ENCODE peak calls at places on chromosomes 2 and 18, in seven cellular contexts. One of them, this sample, is unnamed. For H3K4me1, the result is how much of the 10 kb centered on the place peaks cover.

GRCh38 chr18:50161806-50162205 is 33.1 kb downstream of the MYO5B start:
- DNase-seq in stomach: no peak
- DNase-seq in sigmoid colon: no peak
- DNase-seq in heart left ventricle: no peak
- DNase-seq in aorta: no peak
- DNase-seq in right cardiac atrium: no peak
- DNase-seq in tibial nerve: no peak
- DNase-seq in this sample: no peak

GRCh38 chr2:98560256-98560771 is 48.0 kb downstream of the COA5 start:
- DNase-seq in stomach: no peak
- DNase-seq in sigmoid colon: peak
- DNase-seq in heart left ventricle: peak
- DNase-seq in aorta: peak
- DNase-seq in right cardiac atrium: peak
- DNase-seq in tibial nerve: no peak
- DNase-seq in this sample: no peak

GRCh38 chr2:153912798-153913396 is 41.2 kb downstream of the GALNT13 start:
- DNase-seq in stomach: no peak
- DNase-seq in sigmoid colon: no peak
- DNase-seq in heart left ventricle: no peak
- DNase-seq in aorta: no peak
- DNase-seq in right cardiac atrium: no peak
- DNase-seq in tibial nerve: no peak
- DNase-seq in this sample: no peak

GRCh38 chr2:199830531-199830930 is 20.5 kb downstream of the FTCDNL1 start:
- DNase-seq in stomach: no peak
- DNase-seq in sigmoid colon: no peak
- DNase-seq in heart left ventricle: no peak
- DNase-seq in aorta: no peak
- DNase-seq in right cardiac atrium: no peak
- DNase-seq in tibial nerve: no peak
- DNase-seq in this sample: no peak

GRCh38 chr2:105297211-105297610 is 32.3 kb downstream of the TGFBRAP1 start:
- DNase-seq in stomach: peak
- DNase-seq in sigmoid colon: no peak
- DNase-seq in heart left ventricle: no peak
- DNase-seq in aorta: no peak
- DNase-seq in right cardiac atrium: no peak
- DNase-seq in tibial nerve: no peak
- DNase-seq in this sample: no peak

GRCh38 chr18:50579061-50579774 is 19.3 kb downstream of the MAPK4 start:
- DNase-seq in stomach: no peak
- DNase-seq in sigmoid colon: no peak
- DNase-seq in heart left ventricle: peak
- DNase-seq in aorta: no peak
- DNase-seq in right cardiac atrium: no peak
- DNase-seq in tibial nerve: no peak
- DNase-seq in this sample: no peak

GRCh38 chr2:60484080-60484737 is 69.2 kb downstream of the BCL11A start:
- DNase-seq in stomach: no peak
- DNase-seq in sigmoid colon: no peak
- DNase-seq in heart left ventricle: no peak
- DNase-seq in aorta: no peak
- DNase-seq in right cardiac atrium: no peak
- DNase-seq in tibial nerve: no peak
- DNase-seq in this sample: peak

GRCh38 chr2:173625315-173625714 is 270.6 kb downstream of the CDCA7 start:
- DNase-seq in stomach: no peak
- DNase-seq in sigmoid colon: no peak
- DNase-seq in heart left ventricle: no peak
- DNase-seq in aorta: no peak
- DNase-seq in right cardiac atrium: no peak
- DNase-seq in tibial nerve: no peak
- DNase-seq in this sample: no peak

GRCh38 chr18:11047156-11047555 is 102.2 kb downstream of the PIEZO2 start:
- DNase-seq in stomach: no peak
- DNase-seq in sigmoid colon: no peak
- DNase-seq in heart left ventricle: no peak
- DNase-seq in aorta: no peak
- DNase-seq in right cardiac atrium: no peak
- DNase-seq in tibial nerve: no peak
- DNase-seq in this sample: peak

GRCh38 chr18:63603772-63604171 is 16.6 kb downstream of the SERPINB13 start:
- DNase-seq in stomach: no peak
- DNase-seq in sigmoid colon: no peak
- DNase-seq in heart left ventricle: no peak
- DNase-seq in aorta: no peak
- DNase-seq in right cardiac atrium: no peak
- DNase-seq in tibial nerve: no peak
- DNase-seq in this sample: no peak

GRCh38 chr2:1681017-1681318 is 63.3 kb downstream of the PXDN start:
- DNase-seq in stomach: no peak
- DNase-seq in sigmoid colon: peak
- DNase-seq in heart left ventricle: no peak
- DNase-seq in aorta: no peak
- DNase-seq in right cardiac atrium: no peak
- DNase-seq in tibial nerve: no peak
- DNase-seq in this sample: peak

GRCh38 chr2:137676348-137676747 is 287.9 kb upstream of the HNMT start:
- DNase-seq in stomach: no peak
- DNase-seq in sigmoid colon: no peak
- DNase-seq in heart left ventricle: no peak
- DNase-seq in aorta: no peak
- DNase-seq in right cardiac atrium: no peak
- DNase-seq in tibial nerve: no peak
- DNase-seq in this sample: no peak

GRCh38 chr18:12327510-12328178 is 19.6 kb downstream of the TUBB6 start:
- DNase-seq in stomach: peak
- DNase-seq in sigmoid colon: peak
- DNase-seq in heart left ventricle: peak
- DNase-seq in aorta: peak
- DNase-seq in right cardiac atrium: peak
- DNase-seq in tibial nerve: peak
- DNase-seq in this sample: peak

GRCh38 chr2:180130403-180130802 is 123.3 kb upstream of the CWC22 start:
- DNase-seq in stomach: no peak
- DNase-seq in sigmoid colon: no peak
- DNase-seq in heart left ventricle: no peak
- DNase-seq in aorta: no peak
- DNase-seq in right cardiac atrium: no peak
- DNase-seq in tibial nerve: no peak
- DNase-seq in this sample: no peak

GRCh38 chr18:58991127-58991798 is 126.6 kb downstream of the ZNF532 start:
- DNase-seq in stomach: no peak
- DNase-seq in sigmoid colon: no peak
- DNase-seq in heart left ventricle: no peak
- DNase-seq in aorta: no peak
- DNase-seq in right cardiac atrium: no peak
- DNase-seq in tibial nerve: no peak
- DNase-seq in this sample: no peak

GRCh38 chr2:142495141-142495540 is 364.3 kb upstream of the LRP1B start:
- DNase-seq in stomach: no peak
- DNase-seq in sigmoid colon: no peak
- DNase-seq in heart left ventricle: no peak
- DNase-seq in aorta: no peak
- DNase-seq in right cardiac atrium: no peak
- DNase-seq in tibial nerve: no peak
- DNase-seq in this sample: no peak

GRCh38 chr18:6920099-6920955 is 190.8 kb downstream of the ARHGAP28 start:
- DNase-seq in stomach: peak
- DNase-seq in sigmoid colon: no peak
- DNase-seq in heart left ventricle: no peak
- DNase-seq in aorta: no peak
- DNase-seq in right cardiac atrium: peak
- DNase-seq in tibial nerve: peak
- DNase-seq in this sample: peak

GRCh38 chr2:182726473-182726872 is 10.4 kb downstream of the DNAJC10 start:
- DNase-seq in stomach: no peak
- DNase-seq in sigmoid colon: no peak
- DNase-seq in heart left ventricle: no peak
- DNase-seq in aorta: no peak
- DNase-seq in right cardiac atrium: no peak
- DNase-seq in tibial nerve: no peak
- DNase-seq in this sample: no peak

GRCh38 chr2:17429130-17429529 is 89.1 kb downstream of the RAD51AP2 start:
- DNase-seq in stomach: no peak
- DNase-seq in sigmoid colon: no peak
- DNase-seq in heart left ventricle: no peak
- DNase-seq in aorta: no peak
- DNase-seq in right cardiac atrium: no peak
- DNase-seq in tibial nerve: no peak
- DNase-seq in this sample: no peak

GRCh38 chr2:200039847-200040246 is 84.5 kb downstream of the MAIP1 start:
- DNase-seq in stomach: no peak
- DNase-seq in sigmoid colon: no peak
- DNase-seq in heart left ventricle: no peak
- DNase-seq in aorta: no peak
- DNase-seq in right cardiac atrium: no peak
- DNase-seq in tibial nerve: no peak
- DNase-seq in this sample: no peak

GRCh38 chr2:237488901-237489860 is 2.1 kb downstream of the MLPH start:
- DNase-seq in stomach: peak
- DNase-seq in sigmoid colon: no peak
- DNase-seq in heart left ventricle: peak
- DNase-seq in aorta: peak
- DNase-seq in right cardiac atrium: no peak
- DNase-seq in tibial nerve: no peak
- DNase-seq in this sample: peak
- H3K27ac ChIP-seq in stomach: peak
- H3K27ac ChIP-seq in sigmoid colon: peak
- H3K27ac ChIP-seq in heart left ventricle: peak
- H3K27ac ChIP-seq in aorta: no peak
- H3K27ac ChIP-seq in right cardiac atrium: peak
- H3K27ac ChIP-seq in tibial nerve: peak
- H3K27ac ChIP-seq in this sample: no peak

GRCh38 chr2:54464334-54464733 is 8.2 kb downstream of the SPTBN1 start:
- DNase-seq in stomach: no peak
- DNase-seq in sigmoid colon: no peak
- DNase-seq in heart left ventricle: no peak
- DNase-seq in aorta: no peak
- DNase-seq in right cardiac atrium: no peak
- DNase-seq in tibial nerve: no peak
- DNase-seq in this sample: no peak

GRCh38 chr2:54465143-54465542 is 9.0 kb downstream of the SPTBN1 start:
- DNase-seq in stomach: no peak
- DNase-seq in sigmoid colon: no peak
- DNase-seq in heart left ventricle: no peak
- DNase-seq in aorta: no peak
- DNase-seq in right cardiac atrium: no peak
- DNase-seq in tibial nerve: no peak
- DNase-seq in this sample: no peak

GRCh38 chr2:54459037-54459441 is 2.9 kb downstream of the SPTBN1 start:
- DNase-seq in stomach: no peak
- DNase-seq in sigmoid colon: no peak
- DNase-seq in heart left ventricle: no peak
- DNase-seq in aorta: no peak
- DNase-seq in right cardiac atrium: no peak
- DNase-seq in tibial nerve: no peak
- DNase-seq in this sample: no peak

GRCh38 chr2:54457326-54458023 is 1.3 kb downstream of the SPTBN1 start:
- DNase-seq in stomach: peak
- DNase-seq in sigmoid colon: peak
- DNase-seq in heart left ventricle: peak
- DNase-seq in aorta: no peak
- DNase-seq in right cardiac atrium: peak
- DNase-seq in tibial nerve: no peak
- DNase-seq in this sample: peak

DNA sequence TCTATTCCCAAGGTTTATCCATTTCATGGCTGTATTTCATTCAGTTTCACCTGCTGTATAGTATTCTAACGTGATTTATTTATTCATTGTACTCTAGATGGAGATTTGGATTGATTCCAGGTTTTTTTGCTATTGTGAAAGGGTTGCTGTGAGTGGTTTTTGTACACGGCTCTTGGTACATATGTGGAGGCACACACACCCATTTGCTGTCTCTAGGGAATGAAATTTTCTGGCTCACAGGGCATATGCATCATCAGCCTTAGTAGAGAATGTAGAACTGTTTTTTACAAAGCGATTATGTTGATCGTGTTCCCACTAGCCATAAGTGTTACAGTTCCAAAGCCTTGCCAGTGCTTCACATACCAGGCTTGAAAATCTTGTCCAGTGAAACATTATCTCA is 5.1 kb downstream of the SPTBN1 start:
- DNase-seq in stomach: no peak
- DNase-seq in sigmoid colon: no peak
- DNase-seq in heart left ventricle: no peak
- DNase-seq in aorta: no peak
- DNase-seq in right cardiac atrium: no peak
- DNase-seq in tibial nerve: no peak
- DNase-seq in this sample: no peak
- H3K4me1 ChIP-seq in stomach: half or more
- H3K4me1 ChIP-seq in sigmoid colon: half or more
- H3K4me1 ChIP-seq in heart left ventricle: half or more
- H3K4me1 ChIP-seq in aorta: under half
- H3K4me1 ChIP-seq in right cardiac atrium: under half
- H3K4me1 ChIP-seq in tibial nerve: under half
- H3K4me1 ChIP-seq in this sample: under half

GRCh38 chr2:32425719-32426141 is 68.9 kb downstream of the BIRC6 start:
- DNase-seq in stomach: no peak
- DNase-seq in sigmoid colon: no peak
- DNase-seq in heart left ventricle: no peak
- DNase-seq in aorta: no peak
- DNase-seq in right cardiac atrium: no peak
- DNase-seq in tibial nerve: no peak
- DNase-seq in this sample: peak
- H3K27ac ChIP-seq in stomach: no peak
- H3K27ac ChIP-seq in sigmoid colon: peak
- H3K27ac ChIP-seq in heart left ventricle: no peak
- H3K27ac ChIP-seq in aorta: no peak
- H3K27ac ChIP-seq in right cardiac atrium: no peak
- H3K27ac ChIP-seq in tibial nerve: peak
- H3K27ac ChIP-seq in this sample: peak

GRCh38 chr2:190841707-190842505 is 38.7 kb upstream of the GLS start:
- DNase-seq in stomach: no peak
- DNase-seq in sigmoid colon: no peak
- DNase-seq in heart left ventricle: no peak
- DNase-seq in aorta: no peak
- DNase-seq in right cardiac atrium: no peak
- DNase-seq in tibial nerve: no peak
- DNase-seq in this sample: no peak
- H3K4me1 ChIP-seq in stomach: under half
- H3K4me1 ChIP-seq in sigmoid colon: under half
- H3K4me1 ChIP-seq in heart left ventricle: under half
- H3K4me1 ChIP-seq in aorta: under half
- H3K4me1 ChIP-seq in right cardiac atrium: under half
- H3K4me1 ChIP-seq in tibial nerve: under half
- H3K4me1 ChIP-seq in this sample: under half

DNA sequence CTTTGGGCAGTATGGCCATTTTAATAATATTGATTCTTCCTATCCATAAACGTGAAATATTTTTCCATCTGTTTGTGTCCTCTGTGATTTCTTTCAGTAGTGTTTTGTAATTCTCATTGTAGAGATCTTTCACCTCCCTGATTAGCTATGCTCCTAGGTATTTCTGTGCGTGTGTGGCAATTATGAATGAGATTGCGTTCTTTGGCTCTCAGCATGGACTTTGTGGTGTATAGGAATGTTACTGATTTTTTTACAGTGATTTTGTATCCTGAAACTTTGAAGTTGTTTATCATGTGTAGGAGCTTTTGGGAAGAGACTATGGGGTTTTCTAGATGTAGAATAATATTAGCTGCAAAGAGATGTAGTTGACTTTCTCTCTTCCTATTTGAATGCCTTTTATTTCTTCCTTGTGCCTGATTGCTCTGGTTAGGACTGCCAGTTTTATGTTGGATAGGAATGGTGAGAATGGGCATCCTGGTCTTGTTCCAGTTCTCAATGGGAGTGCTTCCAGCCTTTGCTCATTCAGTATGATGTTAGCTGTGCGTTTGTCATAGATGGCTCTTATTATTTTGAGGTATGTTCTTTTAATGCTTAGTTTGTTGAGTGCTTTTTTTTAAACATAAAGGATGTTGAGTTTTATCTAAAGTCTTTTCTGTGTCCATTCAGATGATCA is 27.0 kb upstream of the THUMPD2 start:
- DNase-seq in stomach: no peak
- DNase-seq in sigmoid colon: no peak
- DNase-seq in heart left ventricle: no peak
- DNase-seq in aorta: no peak
- DNase-seq in right cardiac atrium: no peak
- DNase-seq in tibial nerve: no peak
- DNase-seq in this sample: no peak
- H3K27ac ChIP-seq in stomach: no peak
- H3K27ac ChIP-seq in sigmoid colon: no peak
- H3K27ac ChIP-seq in heart left ventricle: no peak
- H3K27ac ChIP-seq in aorta: no peak
- H3K27ac ChIP-seq in right cardiac atrium: no peak
- H3K27ac ChIP-seq in tibial nerve: no peak
- H3K27ac ChIP-seq in this sample: no peak